ENCODE peak calls at places on chromosomes 16 and 17, in six cellular contexts. Y is NCI-H1092 treated with DMSO at 0.1 percent for 48 hours, I is chondrocyte, L is iPS DF 19.7, E is GM12892, T is hepatocyte. D is an unnamed sample.

GRCh38 chr16:4328580-4329353 is 12.9 kb downstream of the GLIS2 start:
- DNase-seq in I (no peak), L (no peak), T (no peak), E (no peak), Y (no peak), D (no peak)

GRCh38 chr16:88761830-88762229 is 23.2 kb downstream of the PIEZO1 start:
- DNase-seq in I (no peak), Y (no peak), E (no peak), T (no peak), L (no peak), D (no peak)

GRCh38 chr17:27464431-27464830 is 8.2 kb downstream of the KSR1 start:
- DNase-seq in I (no peak), L (no peak), Y (no peak), T (no peak), E (no peak), D (no peak)

GRCh38 chr16:23538919-23539278 is 18.3 kb downstream of the EARS2 start:
- DNase-seq in E (no peak), Y (no peak), T (no peak), L (no peak), I (peak), D (no peak)

GRCh38 chr17:67080804-67081203 is 36.5 kb downstream of the CACNG1 start:
- DNase-seq in L (no peak), Y (no peak), T (no peak), E (no peak), I (no peak), D (no peak)

GRCh38 chr16:4172070-4172469 is 55.8 kb upstream of the ADCY9 start:
- DNase-seq in E (no peak), I (no peak), L (no peak), T (no peak), Y (no peak), D (no peak)

GRCh38 chr17:44362964-44363612 is 565 bp downstream of the FAM171A2 start:
- DNase-seq in I (peak), Y (peak), L (no peak), T (peak), E (peak), D (no peak)

GRCh38 chr16:67803894-67804293 is 2.5 kb downstream of the RANBP10 start:
- DNase-seq in I (no peak), T (no peak), Y (no peak), E (no peak), L (no peak), D (no peak)

GRCh38 chr17:64343833-64344637 is 46.6 kb downstream of the PECAM1 start:
- DNase-seq in Y (peak), L (no peak), I (peak), T (peak), E (no peak), D (peak)

GRCh38 chr17:63804328-63804727 is 22.9 kb upstream of the PSMC5 start:
- DNase-seq in Y (no peak), I (no peak), L (no peak), E (no peak), T (no peak), D (no peak)

GRCh38 chr16:68309798-68310197 is 948 bp downstream of the SLC7A6OS start:
- DNase-seq in L (no peak), Y (no peak), T (no peak), E (no peak), I (no peak), D (no peak)

GRCh38 chr16:83397601-83398000 is 410.2 kb upstream of the HSBP1 start:
- DNase-seq in T (no peak), E (no peak), I (no peak), Y (no peak), L (no peak), D (no peak)

GRCh38 chr16:88566158-88566557 is 4.0 kb upstream of the ZC3H18 start:
- DNase-seq in I (no peak), E (no peak), Y (no peak), L (no peak), T (no peak), D (no peak)

GRCh38 chr17:63762106-63763078 is 11.0 kb downstream of the CCDC47 start:
- DNase-seq in I (no peak), L (no peak), T (no peak), E (no peak), Y (no peak), D (no peak)

GRCh38 chr16:6510261-6510660 is 822.4 kb upstream of the RBFOX1 start:
- DNase-seq in L (no peak), T (no peak), I (no peak), E (no peak), Y (no peak), D (no peak)

GRCh38 chr16:47140686-47141085 is 3.1 kb downstream of the NETO2 start:
- DNase-seq in Y (no peak), T (no peak), I (no peak), E (no peak), L (no peak), D (no peak)

GRCh38 chr16:88077328-88078108 is 126.3 kb downstream of the BANP start:
- DNase-seq in L (no peak), Y (no peak), T (no peak), E (no peak), I (peak), D (no peak)

GRCh38 chr17:71440513-71440912 is 680.3 kb upstream of the SOX9 start:
- DNase-seq in L (no peak), E (no peak), Y (no peak), T (peak), I (no peak), D (no peak)

GRCh38 chr16:50434872-50435478 is 66.2 kb upstream of the BRD7 start:
- DNase-seq in T (no peak), E (no peak), I (no peak), L (no peak), Y (no peak), D (peak)

GRCh38 chr17:26792486-26792885 is 501.4 kb upstream of the WSB1 start:
- DNase-seq in Y (no peak), L (peak), T (no peak), I (no peak), E (no peak), D (no peak)

GRCh38 chr17:7208754-7209460 is 10.7 kb downstream of the DLG4 start:
- DNase-seq in Y (no peak), T (no peak), L (no peak), I (no peak), E (no peak), D (no peak)

GRCh38 chr17:40529991-40530390 is 28.6 kb upstream of the TNS4 start:
- DNase-seq in I (no peak), T (no peak), Y (no peak), E (no peak), L (no peak), D (no peak)

GRCh38 chr17:42895185-42895555 is 5.4 kb upstream of the G6PC1 start:
- DNase-seq in I (no peak), L (no peak), E (no peak), T (peak), Y (no peak), D (peak)

GRCh38 chr16:75653926-75654325 is 6.4 kb downstream of the TERF2IP start:
- DNase-seq in L (no peak), I (no peak), E (no peak), Y (no peak), T (no peak), D (no peak)

GRCh38 chr16:21277927-21278706 is at the start of gene CRYM:
- DNase-seq in I (peak), Y (peak), L (no peak), E (peak), T (peak), D (no peak)